ENCODE peak calls at places on chromosomes 11 and 22, in eight cellular contexts. U, T, P, N, F, R, C and I are unnamed samples. For H3K4me1 and H3K36me3, the result is how much of the 10 kb centered on the place peaks cover.

GRCh38 chr22:36493690-36494110 is 12.3 kb upstream of the TXN2 start:
- DNase-seq in F (no peak), N (no peak), U (peak), T (no peak), P (no peak), C (no peak), R (no peak), I (peak)

GRCh38 chr11:64152841-64153691 is 12.8 kb downstream of the MACROD1 start:
- DNase-seq in U (peak), R (peak), C (peak), P (peak), N (peak), T (peak), F (peak), I (peak)

GRCh38 chr11:45737056-45737455 is 67.9 kb upstream of the SLC35C1 start:
- DNase-seq in T (no peak), U (no peak), C (no peak), F (no peak), N (no peak), R (peak), P (no peak), I (no peak)

GRCh38 chr11:23226331-23226909 is 366.1 kb upstream of the CCDC179 start:
- DNase-seq in P (no peak), U (no peak), T (no peak), F (no peak), R (peak), N (no peak), C (peak), I (no peak)

GRCh38 chr11:121249039-121249663 is 43.4 kb upstream of the SC5D start:
- DNase-seq in U (no peak), F (no peak), P (no peak), C (peak), N (no peak), R (peak), T (peak), I (no peak)

GRCh38 chr11:26335903-26336302 is 4.0 kb downstream of the ANO3 start:
- DNase-seq in P (no peak), U (no peak), C (peak), R (peak), T (no peak), F (no peak), N (no peak), I (no peak)

GRCh38 chr22:41524283-41524682 is 20.0 kb downstream of the POLR3H start:
- DNase-seq in U (peak), P (peak), R (no peak), N (no peak), T (no peak), C (peak), F (peak), I (peak)

GRCh38 chr22:29054251-29054767 is 7.3 kb downstream of the C22orf31 start:
- DNase-seq in N (no peak), T (no peak), C (no peak), F (no peak), P (no peak), U (no peak), R (no peak), I (no peak)

GRCh38 chr22:37421468-37421877 is 5.8 kb downstream of the ELFN2 start:
- DNase-seq in T (no peak), R (no peak), U (no peak), C (no peak), N (no peak), P (no peak), F (no peak), I (no peak)

GRCh38 chr11:29351301-29351873 is 665.4 kb downstream of the KCNA4 start:
- DNase-seq in F (no peak), N (no peak), U (no peak), P (no peak), T (no peak), C (no peak), R (no peak), I (no peak)

GRCh38 chr11:125170001-125170405 is 5.5 kb downstream of the PKNOX2 start:
- DNase-seq in C (no peak), U (peak), T (no peak), N (no peak), R (no peak), P (no peak), F (no peak), I (no peak)

GRCh38 chr11:17951685-17952388 is 61.0 kb downstream of the SERGEF start:
- DNase-seq in U (no peak), N (no peak), P (no peak), C (no peak), F (no peak), R (no peak), T (no peak), I (no peak)

DNA sequence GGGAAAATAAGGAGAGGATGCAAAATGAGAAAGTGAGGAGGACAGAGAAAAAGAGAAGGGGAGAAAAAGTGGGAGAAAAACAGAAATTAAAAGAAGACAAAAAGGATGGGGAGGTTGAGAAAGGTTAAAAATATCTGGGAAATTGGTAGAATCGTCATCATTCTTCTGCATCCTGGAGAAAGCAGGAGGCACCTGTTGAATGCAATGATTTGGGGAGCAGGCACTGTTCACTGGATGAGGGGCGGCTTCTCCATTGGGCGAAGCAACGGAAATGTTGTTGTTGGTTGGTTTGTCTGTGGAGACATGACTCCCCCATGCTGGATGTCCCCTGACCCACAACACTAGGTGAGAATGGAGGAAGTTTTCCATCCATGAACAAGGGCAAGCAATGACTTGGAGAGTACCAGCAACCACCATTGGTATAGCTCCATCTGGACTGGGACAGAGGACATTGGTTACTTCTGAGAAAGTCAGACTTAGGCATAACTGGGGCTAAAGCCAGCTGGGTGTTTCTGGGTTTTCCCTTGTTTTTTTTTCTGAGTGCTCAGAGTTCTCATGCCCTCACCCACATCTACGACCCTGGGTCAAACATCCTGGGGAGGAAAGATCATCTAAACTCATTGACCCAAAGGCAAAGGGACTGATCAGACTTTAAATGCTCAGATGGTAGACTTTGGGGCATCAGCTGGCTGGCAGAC is 11.9 kb upstream of the CD44 start:
- DNase-seq in F (no peak), P (no peak), T (no peak), N (no peak), U (no peak), R (no peak), C (no peak), I (no peak)
- H3K4me1 ChIP-seq in F (under half), P (under half), T (under half), N (under half), U (under half), R (under half), C (under half), I (under half)

DNA sequence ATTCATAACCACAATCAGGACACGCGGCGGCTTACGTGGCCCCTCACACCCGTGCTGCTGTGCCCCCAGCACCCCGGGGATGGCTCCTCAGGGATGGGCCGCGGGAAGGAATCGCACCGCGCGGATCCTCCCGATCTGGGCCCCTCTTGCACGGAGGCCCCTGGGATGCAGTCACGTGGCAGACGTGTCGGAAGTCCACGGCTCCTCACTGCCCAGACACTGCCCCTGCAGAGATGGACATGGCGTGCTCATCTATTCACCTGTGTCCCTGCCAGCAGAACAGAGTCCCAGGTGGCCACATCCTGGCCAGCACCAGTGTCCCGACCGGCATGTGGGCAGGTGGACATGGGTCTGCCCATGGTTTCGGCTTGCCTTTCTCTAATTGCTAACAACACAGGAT is 12.8 kb downstream of the MOB2 start:
- DNase-seq in N (no peak), R (no peak), C (no peak), T (no peak), P (peak), F (peak), U (peak), I (no peak)
- H3K36me3 ChIP-seq in N (under half), R (under half), C (under half), T (under half), P (under half), F (under half), U (half or more), I (under half)

GRCh38 chr11:61714316-61714715 is 34.1 kb downstream of the DAGLA start:
- DNase-seq in F (no peak), U (no peak), P (no peak), T (no peak), N (no peak), R (no peak), C (no peak), I (no peak)
- H3K4me1 ChIP-seq in F (under half), U (under half), P (under half), T (under half), N (under half), R (under half), C (under half), I (under half)

GRCh38 chr11:597166-597725 is 18.5 kb downstream of the IRF7 start:
- DNase-seq in R (no peak), P (no peak), F (no peak), C (no peak), N (no peak), U (no peak), T (no peak), I (no peak)
- H3K36me3 ChIP-seq in R (under half), P (under half), F (under half), C (under half), N (under half), U (half or more), T (under half), I (under half)

DNA sequence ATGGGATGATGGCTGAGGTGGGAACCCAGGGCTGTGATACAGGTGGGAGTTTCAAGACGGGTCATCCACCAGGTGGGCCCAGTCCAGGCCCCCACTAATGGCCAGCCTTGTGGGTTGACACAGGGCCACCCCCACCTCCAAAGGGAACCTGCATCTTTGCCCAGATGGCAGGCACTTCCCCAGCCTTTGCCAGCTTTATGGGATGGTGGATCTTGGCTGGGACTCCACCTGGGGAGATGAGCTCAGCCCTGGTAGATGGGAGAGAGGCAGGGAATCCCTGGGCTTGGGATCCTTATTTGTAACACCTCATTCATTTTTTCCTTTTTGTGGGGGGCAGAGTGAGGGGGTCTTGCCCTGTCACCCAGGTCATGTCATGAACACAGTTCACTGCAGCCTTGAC is 33.4 kb downstream of the CD82 start:
- DNase-seq in C (no peak), R (no peak), U (no peak), T (no peak), F (no peak), N (no peak), P (no peak), I (no peak)
- H3K4me1 ChIP-seq in C (under half), R (under half), U (half or more), T (under half), F (half or more), N (under half), P (under half), I (under half)